ENCODE peak calls at places on chromosomes 11 and 22, in four cellular contexts. Q, X, F and W are unnamed samples. For H3K4me1, the result is how much of the 10 kb centered on the place peaks cover.

GRCh38 chr11:34631737-34632104 is 10.8 kb downstream of the EHF start:
- DNase-seq in Q (no peak), X (no peak), F (no peak), W (peak)

GRCh38 chr11:79045811-79046304 is 395.0 kb downstream of the TENM4 start:
- DNase-seq in Q (no peak), X (no peak), F (no peak), W (no peak)

GRCh38 chr11:102513869-102514268 is 16.7 kb downstream of the MMP7 start:
- DNase-seq in Q (peak), X (peak), F (peak), W (no peak)

GRCh38 chr11:35893796-35894475 is 49.9 kb upstream of the LDLRAD3 start:
- DNase-seq in Q (peak), X (peak), F (no peak), W (no peak)

GRCh38 chr11:44793350-44794090 is 66.8 kb downstream of the TSPAN18 start:
- DNase-seq in Q (no peak), X (no peak), F (no peak), W (no peak)

GRCh38 chr11:61803889-61804647 is 11.4 kb downstream of the FEN1 start:
- DNase-seq in Q (no peak), X (no peak), F (no peak), W (no peak)

GRCh38 chr22:49659281-49659923 is 168.3 kb downstream of the BRD1 start:
- DNase-seq in Q (no peak), X (peak), F (peak), W (no peak)

GRCh38 chr11:127000291-127000968 is at the start of gene KIRREL3:
- DNase-seq in Q (no peak), X (no peak), F (no peak), W (no peak)

GRCh38 chr11:19241260-19242183 is 777 bp upstream of the E2F8 start:
- DNase-seq in Q (no peak), X (peak), F (peak), W (no peak)

GRCh38 chr22:37120569-37121340 is 11.2 kb upstream of the TMPRSS6 start:
- DNase-seq in Q (no peak), X (no peak), F (no peak), W (no peak)

GRCh38 chr11:34866375-34866774 is 49.8 kb downstream of the APIP start:
- DNase-seq in Q (no peak), X (no peak), F (no peak), W (no peak)

GRCh38 chr22:49624421-49625177 is 203.1 kb downstream of the BRD1 start:
- DNase-seq in Q (no peak), X (no peak), F (no peak), W (no peak)

GRCh38 chr22:17906978-17907730 is 117.2 kb downstream of the MICAL3 start:
- DNase-seq in Q (no peak), X (no peak), F (no peak), W (no peak)

GRCh38 chr11:107590460-107591097 is 368 bp upstream of the ELMOD1 start:
- DNase-seq in Q (no peak), X (no peak), F (no peak), W (no peak)

GRCh38 chr22:45552580-45553332 is 50.1 kb downstream of the FBLN1 start:
- DNase-seq in Q (peak), X (peak), F (peak), W (peak)

GRCh38 chr11:61814958-61815789 is 1.6 kb downstream of the FADS1 start:
- DNase-seq in Q (peak), X (peak), F (peak), W (peak)

GRCh38 chr11:67468056-67468455 is 995 bp downstream of the TMEM134 start:
- DNase-seq in Q (no peak), X (peak), F (peak), W (peak)

GRCh38 chr22:26673485-26673884 is 16.1 kb downstream of the MIAT start:
- DNase-seq in Q (no peak), X (peak), F (no peak), W (no peak)

GRCh38 chr11:104329043-104329442 is 165.1 kb upstream of the PDGFD start:
- DNase-seq in Q (no peak), X (no peak), F (no peak), W (no peak)

GRCh38 chr11:83779876-83780275 is 493.7 kb upstream of the CCDC90B start:
- DNase-seq in Q (no peak), X (no peak), F (no peak), W (no peak)

DNA sequence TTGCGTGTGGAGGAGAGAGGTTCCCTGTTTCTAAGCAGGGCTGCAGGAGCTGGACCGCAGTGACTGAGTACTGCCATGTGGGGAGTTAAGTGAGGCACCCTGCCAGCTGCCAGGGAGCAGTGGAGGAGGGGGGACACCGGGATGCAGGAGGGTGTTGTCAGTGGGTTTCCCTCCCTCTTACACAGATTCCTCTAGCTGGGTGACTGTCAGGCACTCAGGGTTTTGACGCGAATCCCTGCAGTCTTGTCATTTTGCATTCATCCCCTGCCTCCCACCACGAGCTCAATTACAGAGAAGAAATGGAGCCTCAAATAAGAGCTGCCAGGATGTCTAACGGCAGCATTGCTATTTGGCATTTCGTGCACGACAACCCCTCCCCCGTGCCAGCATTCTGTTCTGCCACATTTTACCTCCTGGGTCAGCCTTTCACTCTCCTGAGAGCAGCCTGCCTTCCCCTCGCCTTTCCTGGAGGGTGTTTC is 119.9 kb upstream of the SORL1-AS1 start:
- DNase-seq in Q (no peak), X (no peak), F (no peak), W (no peak)
- H3K4me1 ChIP-seq in Q (under half), X (under half), F (under half), W (under half)

GRCh38 chr22:33521879-33522665 is 398.2 kb downstream of the LARGE1 start:
- DNase-seq in Q (no peak), X (no peak), F (no peak), W (no peak)
- H3K4me1 ChIP-seq in Q (under half), X (under half), F (under half), W (under half)

GRCh38 chr11:21567628-21568290 is 625.1 kb upstream of the ANO5 start:
- DNase-seq in Q (no peak), X (no peak), F (no peak), W (no peak)

GRCh38 chr11:21564095-21564494 is 628.8 kb upstream of the ANO5 start:
- DNase-seq in Q (no peak), X (no peak), F (no peak), W (no peak)

GRCh38 chr11:21566521-21567100 is 626.3 kb upstream of the ANO5 start:
- DNase-seq in Q (no peak), X (no peak), F (no peak), W (no peak)

GRCh38 chr11:21564813-21565212 is 628.1 kb upstream of the ANO5 start:
- DNase-seq in Q (no peak), X (no peak), F (no peak), W (no peak)

GRCh38 chr11:21565283-21565682 is 627.6 kb upstream of the ANO5 start:
- DNase-seq in Q (no peak), X (no peak), F (no peak), W (no peak)
- H3K4me1 ChIP-seq in Q (under half), X (under half), F (under half), W (under half)

GRCh38 chr22:28791841-28792490 is 8.4 kb downstream of the XBP1 start:
- DNase-seq in Q (no peak), X (no peak), F (no peak), W (no peak)

GRCh38 chr22:28792491-28793383 is 7.6 kb downstream of the XBP1 start:
- DNase-seq in Q (no peak), X (no peak), F (no peak), W (no peak)

GRCh38 chr22:28795932-28796856 is 4.2 kb downstream of the XBP1 start:
- DNase-seq in Q (no peak), X (no peak), F (no peak), W (no peak)

GRCh38 chr22:28793976-28794584 is 6.3 kb downstream of the XBP1 start:
- DNase-seq in Q (no peak), X (no peak), F (no peak), W (no peak)

DNA sequence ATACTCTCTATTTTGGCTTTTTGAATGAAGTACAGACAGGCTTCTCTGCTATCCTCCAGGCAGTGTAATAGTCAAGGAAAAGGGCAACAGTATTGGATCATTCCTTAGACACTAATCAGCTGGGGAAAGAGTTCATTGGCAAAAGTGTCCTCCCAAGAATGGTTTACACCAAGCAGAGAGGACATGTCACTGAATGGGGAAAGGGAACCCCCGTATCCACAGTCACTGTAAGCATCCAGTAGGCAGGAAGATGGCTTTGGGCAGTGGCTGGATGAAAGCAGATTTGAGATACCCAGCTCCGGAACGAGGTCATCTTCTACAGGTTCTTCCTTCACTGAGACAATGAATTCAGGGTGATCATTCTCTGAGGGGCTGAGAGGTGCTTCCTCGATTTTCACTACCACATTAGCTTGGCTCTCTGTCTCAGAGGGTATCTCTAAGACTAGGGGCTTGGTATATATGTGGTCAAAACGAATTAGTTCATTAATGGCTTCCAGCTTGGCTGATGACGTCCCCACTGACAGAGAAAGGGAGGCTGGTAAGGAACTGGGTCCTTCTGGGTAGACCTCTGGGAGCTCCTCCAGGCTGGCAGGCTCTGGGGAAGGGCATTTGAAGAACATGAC is 5.2 kb downstream of the XBP1 start:
- DNase-seq in Q (no peak), X (no peak), F (no peak), W (no peak)
- H3K4me1 ChIP-seq in Q (under half), X (under half), F (under half), W (half or more)

DNA sequence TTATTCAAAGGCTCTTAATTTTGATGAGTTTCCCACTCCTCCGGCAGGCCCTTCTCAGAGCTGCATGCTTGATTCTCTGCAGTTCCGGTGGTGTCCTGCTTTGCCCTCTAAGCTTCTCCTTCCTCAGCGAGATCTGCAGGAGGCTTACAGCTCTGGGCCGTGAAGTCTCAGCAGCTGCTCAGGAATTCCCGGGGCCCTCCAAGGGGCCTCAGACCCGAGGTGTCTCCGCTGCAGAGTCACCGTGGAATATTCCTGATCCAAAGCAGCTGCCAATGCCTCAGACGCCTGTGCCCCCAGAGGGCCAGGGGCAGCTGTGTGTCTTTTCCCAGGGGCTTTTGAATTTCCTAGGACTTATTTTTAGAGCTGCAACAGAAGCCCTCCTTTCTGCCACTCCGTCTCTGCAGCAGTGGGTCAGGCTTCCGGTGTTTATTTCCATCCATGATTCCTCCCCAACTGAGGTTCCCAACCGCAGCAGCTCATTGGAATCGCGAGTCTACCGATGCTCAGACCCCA is 37.2 kb downstream of the RPS6KA4 start:
- DNase-seq in Q (no peak), X (no peak), F (no peak), W (no peak)
- H3K4me1 ChIP-seq in Q (under half), X (under half), F (under half), W (under half)

GRCh38 chr11:46350695-46351094 is 3.4 kb downstream of the DGKZ start:
- DNase-seq in Q (no peak), X (no peak), F (no peak), W (no peak)

GRCh38 chr11:46351606-46352005 is 4.3 kb downstream of the DGKZ start:
- DNase-seq in Q (no peak), X (no peak), F (no peak), W (no peak)

GRCh38 chr11:46351148-46351547 is 3.9 kb downstream of the DGKZ start:
- DNase-seq in Q (no peak), X (no peak), F (no peak), W (no peak)

GRCh38 chr11:46352063-46352841 is 5.0 kb downstream of the DGKZ start:
- DNase-seq in Q (no peak), X (peak), F (no peak), W (peak)

GRCh38 chr11:46353706-46354105 is 6.4 kb downstream of the DGKZ start:
- DNase-seq in Q (no peak), X (no peak), F (no peak), W (no peak)
- H3K4me1 ChIP-seq in Q (under half), X (under half), F (under half), W (under half)

DNA sequence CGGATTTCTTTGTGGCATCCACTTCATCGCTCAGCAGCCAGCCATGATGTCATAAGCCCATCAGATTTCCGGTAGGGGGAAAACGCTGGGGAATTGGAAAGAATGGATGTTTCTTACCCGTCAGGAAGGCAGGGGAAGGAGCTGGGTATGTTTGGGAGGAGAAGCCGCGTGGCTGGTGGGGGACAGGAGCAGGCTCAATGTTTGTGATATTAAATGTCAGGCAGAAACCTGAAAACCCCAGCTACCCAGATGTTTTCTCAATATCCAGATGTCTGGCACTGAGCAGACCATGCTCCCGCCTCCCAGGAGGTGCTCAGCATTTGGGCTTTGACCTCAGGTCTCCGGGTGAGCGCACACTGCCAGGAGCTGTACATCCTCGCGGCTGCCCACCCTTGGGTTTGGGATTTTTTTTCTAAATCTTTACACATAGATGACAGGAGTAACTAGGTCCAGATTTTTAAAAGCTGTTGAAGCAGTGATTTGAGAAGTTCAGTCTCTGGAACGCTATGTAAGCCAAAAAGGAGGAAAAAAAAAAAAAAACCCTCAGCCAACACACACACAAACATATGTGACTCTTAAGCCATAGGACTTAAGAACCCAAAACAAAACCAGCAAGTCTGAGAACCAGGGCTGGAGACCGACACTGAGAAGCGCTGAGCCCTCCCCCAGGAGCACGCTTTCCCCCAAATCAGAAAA is 67.4 kb downstream of the NFAM1 start:
- DNase-seq in Q (peak), X (no peak), F (no peak), W (no peak)
- H3K4me1 ChIP-seq in Q (under half), X (under half), F (under half), W (under half)

GRCh38 chr11:1293619-1294015 is 15.8 kb downstream of the TOLLIP start:
- DNase-seq in Q (no peak), X (peak), F (no peak), W (peak)
- H3K4me1 ChIP-seq in Q (under half), X (under half), F (under half), W (under half)

DNA sequence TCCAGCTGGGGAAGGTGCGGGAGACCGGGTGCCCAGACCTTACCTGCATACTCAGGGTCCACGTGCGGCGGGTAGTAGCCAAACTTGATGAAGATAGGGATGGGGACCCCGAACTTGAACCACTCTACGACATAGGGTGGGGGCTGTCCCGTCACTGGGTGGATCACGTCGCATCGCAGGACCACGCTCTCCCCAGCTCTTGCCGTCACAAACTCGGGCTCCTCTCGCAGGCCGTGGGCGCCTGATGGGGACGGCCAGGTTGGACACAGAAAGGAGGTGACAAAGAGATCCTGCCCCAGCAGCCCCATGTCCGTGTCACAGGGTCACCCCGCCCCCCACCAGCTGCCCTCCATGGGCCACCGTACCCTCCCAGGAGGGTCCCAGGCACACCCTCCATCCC is 10.8 kb downstream of the IGSF9B start:
- DNase-seq in Q (no peak), X (no peak), F (no peak), W (no peak)
- H3K4me1 ChIP-seq in Q (under half), X (under half), F (under half), W (under half)